ENCODE peak calls at places on chromosomes 5 and 9, in nine cellular contexts. U is mesendoderm; J is Peyer's patch; E is CD8-positive, alpha-beta T cell; H is neural progenitor cell; G is H1; X is neuronal stem cell; L is tibial nerve; T is upper lobe of left lung. A is an unnamed sample. For H3K27me3, the result is how much of the 10 kb centered on the place peaks cover.

GRCh38 chr9:114308361-114308950 is 14.4 kb upstream of the ORM1 start:
- DNase-seq in U (no peak), J (no peak), E (no peak), H (no peak), G (no peak), X (no peak), L (no peak), T (peak), A (peak)

GRCh38 chr5:136510481-136510880 is 145.1 kb upstream of the TRPC7 start:
- DNase-seq in U (no peak), J (no peak), E (no peak), H (no peak), G (no peak), X (no peak), L (no peak), T (no peak), A (no peak)

GRCh38 chr9:38067892-38068615 is 973 bp downstream of the SHB start:
- DNase-seq in U (no peak), J (no peak), E (peak), H (peak), G (no peak), X (no peak), L (no peak), T (no peak), A (no peak)

GRCh38 chr5:145791866-145792265 is 43.3 kb downstream of the PRELID2 start:
- DNase-seq in U (peak), J (no peak), E (no peak), H (no peak), G (no peak), X (no peak), L (no peak), T (no peak), A (no peak)

GRCh38 chr5:111930407-111930806 is 173.4 kb upstream of the NREP start:
- DNase-seq in U (peak), J (no peak), E (no peak), H (no peak), G (no peak), X (no peak), L (no peak), T (no peak), A (no peak)

GRCh38 chr9:129719135-129719534 is 33.7 kb downstream of the PTGES start:
- DNase-seq in U (peak), J (no peak), E (no peak), H (peak), G (no peak), X (no peak), L (no peak), T (no peak), A (no peak)

GRCh38 chr9:121302786-121303185 is 34.8 kb downstream of the GSN start:
- DNase-seq in U (no peak), J (no peak), E (no peak), H (no peak), G (no peak), X (no peak), L (no peak), T (no peak), A (no peak)

GRCh38 chr9:124694394-124695279 is 76.5 kb downstream of the NR6A1 start:
- DNase-seq in U (no peak), J (no peak), E (no peak), H (no peak), G (no peak), X (no peak), L (no peak), T (no peak), A (no peak)

GRCh38 chr5:81393783-81394718 is at the start of gene ACOT12:
- DNase-seq in U (peak), J (peak), E (no peak), H (peak), G (no peak), X (peak), L (no peak), T (no peak), A (no peak)

GRCh38 chr9:108259917-108260675 is 595.7 kb downstream of the ACTL7B start:
- DNase-seq in U (no peak), J (no peak), E (no peak), H (no peak), G (no peak), X (no peak), L (no peak), T (no peak), A (no peak)

GRCh38 chr9:21919377-21920362 is 74.5 kb downstream of the CDKN2A start:
- DNase-seq in U (no peak), J (no peak), E (peak), H (no peak), G (no peak), X (no peak), L (no peak), T (no peak), A (no peak)

GRCh38 chr9:4680178-4680535 is 788 bp downstream of the CDC37L1 start:
- DNase-seq in U (no peak), J (no peak), E (no peak), H (no peak), G (no peak), X (no peak), L (no peak), T (no peak), A (no peak)

GRCh38 chr5:90529939-90530677 is 724 bp upstream of the LYSMD3 start:
- DNase-seq in U (peak), J (no peak), E (peak), H (peak), G (no peak), X (peak), L (peak), T (peak), A (peak)

GRCh38 chr9:133355881-133356357 is 368 bp downstream of the SURF1 start:
- DNase-seq in U (peak), J (peak), E (no peak), H (no peak), G (no peak), X (no peak), L (no peak), T (no peak), A (no peak)

DNA sequence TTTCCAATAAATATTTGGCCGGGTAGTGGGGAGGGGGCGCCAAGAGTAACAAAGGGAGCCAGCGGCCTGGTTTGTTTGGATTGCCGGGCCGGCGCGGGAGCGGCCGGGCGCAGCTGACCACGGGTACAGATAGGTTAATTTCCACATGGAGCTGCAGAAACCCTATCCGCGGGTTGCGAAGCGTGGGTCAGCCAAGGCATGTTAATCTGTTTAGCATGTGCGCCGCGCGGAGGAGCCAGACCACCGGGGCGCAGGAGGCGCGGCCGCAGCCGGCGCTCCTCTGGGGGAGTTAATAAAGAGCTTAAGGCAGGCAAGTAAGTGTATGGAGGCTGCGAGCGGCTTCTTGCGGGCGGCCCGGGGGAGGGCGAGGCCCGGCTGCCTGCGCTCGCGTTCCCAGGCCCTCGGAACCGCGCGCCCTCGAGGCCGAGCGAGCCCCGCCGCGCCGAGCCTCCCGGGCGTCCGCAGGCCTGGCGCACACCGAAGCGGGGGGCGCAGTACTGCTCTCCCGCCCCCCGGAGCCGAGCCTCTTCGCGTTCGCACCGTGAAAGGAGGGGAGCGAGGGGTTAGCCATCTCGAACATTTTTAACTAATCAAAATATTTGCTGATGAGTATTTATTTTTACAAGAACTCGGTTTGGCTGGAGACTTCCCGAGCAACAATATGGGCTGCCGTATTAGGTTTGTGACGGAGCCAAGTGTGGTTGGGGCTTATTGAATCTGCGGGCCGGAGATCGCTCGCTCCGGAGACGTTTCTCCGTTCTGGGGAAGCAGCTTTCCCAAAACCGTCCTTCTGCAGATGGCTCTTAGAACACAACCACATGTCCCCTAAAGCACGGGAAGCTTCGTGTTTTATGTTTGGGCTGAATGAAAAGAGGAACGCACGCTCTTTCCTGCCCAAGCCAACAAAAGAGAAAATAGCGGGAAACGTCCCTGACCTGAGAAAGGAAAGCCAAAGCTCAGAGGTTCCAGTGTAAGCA is 28.9 kb downstream of the FOXD1 start:
- DNase-seq in U (peak), J (no peak), E (no peak), H (peak), G (no peak), X (no peak), L (peak), T (no peak), A (peak)
- H3K4me3 ChIP-seq in U (peak), J (no peak), E (no peak), H (peak), G (peak), X (peak), L (peak), T (no peak), A (peak)

DNA sequence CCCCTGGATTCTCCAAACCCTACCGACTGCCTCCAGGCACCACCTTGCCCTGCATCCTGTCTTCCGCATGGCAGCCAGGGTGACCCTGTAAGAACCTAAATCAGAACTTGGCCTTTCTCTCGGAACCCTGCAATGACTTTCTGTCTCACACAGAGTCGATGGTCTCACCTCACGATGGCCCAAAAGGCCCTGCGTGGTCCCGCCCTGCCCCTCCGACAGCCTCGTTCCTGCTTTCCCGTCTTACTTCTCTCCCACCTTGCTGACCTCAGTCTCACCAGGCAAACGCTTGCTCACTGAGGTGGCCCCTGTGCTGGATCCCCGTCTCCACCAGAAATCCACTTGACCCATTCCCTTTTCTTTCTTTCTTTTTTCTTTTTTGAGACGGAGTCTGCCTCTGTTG is 142.7 kb upstream of the PHYKPL start:
- DNase-seq in U (no peak), J (no peak), E (no peak), H (no peak), G (no peak), X (no peak), L (no peak), T (no peak), A (no peak)
- H3K27me3 ChIP-seq in U (under half), J (under half), E (under half), H (under half), G (under half), X (under half), L (under half), T (under half), A (under half)

DNA sequence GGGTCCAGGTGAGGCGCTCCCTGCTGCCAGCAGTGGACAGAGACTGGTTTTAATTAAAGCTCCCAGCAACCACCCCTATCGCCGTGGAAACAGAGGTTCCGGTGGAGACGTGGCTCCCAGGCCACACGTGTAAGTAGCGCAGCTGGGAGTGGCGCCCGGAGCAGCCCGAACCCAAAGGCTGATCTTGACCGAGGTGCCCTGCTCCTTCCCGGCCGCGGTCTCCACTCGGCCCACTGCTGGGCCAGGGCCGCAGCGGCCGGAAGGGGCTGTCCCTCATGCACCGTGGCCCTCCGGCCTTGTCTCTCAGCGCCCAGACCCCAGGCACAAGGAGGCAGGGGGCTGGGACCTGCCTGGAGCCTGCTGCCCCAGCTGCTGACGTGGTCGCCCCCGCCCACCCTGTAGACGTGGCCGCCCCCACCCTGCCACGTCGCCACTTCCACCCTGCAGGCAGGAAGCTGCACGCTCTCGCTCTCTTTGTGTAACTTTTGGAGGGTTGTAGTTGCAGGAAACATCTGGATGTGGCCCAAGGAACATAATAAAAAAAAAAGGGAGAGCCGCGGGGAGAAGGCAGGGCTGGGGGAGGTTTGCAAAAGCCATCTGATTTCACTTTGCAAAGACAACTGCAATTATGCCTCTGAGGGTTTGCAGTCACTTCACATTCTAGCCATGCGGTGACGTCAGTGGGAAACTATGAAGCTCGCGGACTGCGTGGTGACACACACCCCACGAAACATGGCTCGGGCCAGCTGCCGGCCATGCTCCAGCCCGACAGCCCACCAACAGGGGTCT is 129.9 kb downstream of the RXRA start:
- DNase-seq in U (peak), J (peak), E (peak), H (no peak), G (no peak), X (no peak), L (peak), T (peak), A (peak)
- H3K27ac ChIP-seq in U (no peak), J (peak), E (peak), H (no peak), G (no peak), X (no peak), L (peak), T (peak), A (peak)

DNA sequence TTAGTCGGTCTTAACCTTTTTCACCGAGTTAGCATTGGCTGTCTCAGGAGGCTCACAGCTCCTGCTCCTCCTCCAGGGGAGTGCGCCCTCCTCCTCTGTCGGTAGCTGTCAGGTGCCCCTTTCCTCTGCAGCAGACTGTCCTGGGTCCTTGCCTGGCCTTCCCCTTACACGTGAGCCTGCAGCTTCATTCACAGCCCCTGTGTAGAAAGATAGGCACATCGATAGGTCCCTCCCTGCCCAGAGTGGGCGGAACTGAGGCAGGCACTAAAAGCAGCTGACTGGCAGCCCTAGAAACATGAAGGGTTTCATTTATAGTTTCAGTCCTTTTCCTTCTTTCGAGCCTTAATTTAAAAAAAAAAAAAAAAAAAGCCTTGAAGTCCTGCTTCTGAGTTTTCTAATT is 17.2 kb downstream of the TENT4A start:
- DNase-seq in U (no peak), J (peak), E (no peak), H (no peak), G (no peak), X (no peak), L (no peak), T (no peak), A (no peak)
- H3K4me3 ChIP-seq in U (no peak), J (no peak), E (no peak), H (no peak), G (no peak), X (no peak), L (no peak), T (no peak), A (no peak)

DNA sequence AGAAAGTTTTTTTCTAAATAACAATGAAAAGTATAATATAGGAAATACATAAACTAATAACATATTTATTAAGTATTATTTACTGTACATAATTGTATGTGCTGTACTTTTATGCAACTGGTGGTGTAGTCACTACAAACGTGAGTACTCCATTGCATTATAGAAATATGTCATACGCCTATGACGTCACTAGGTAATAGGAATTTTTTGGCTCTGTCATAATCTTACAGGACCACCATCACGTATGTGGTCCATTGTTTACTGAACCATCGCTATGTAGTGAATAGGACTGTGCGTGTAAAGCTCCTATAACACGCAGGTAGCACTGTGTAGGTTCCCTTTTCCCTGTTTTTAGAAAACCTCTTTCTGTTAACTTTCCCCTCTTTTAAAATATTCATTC is 255.0 kb downstream of the SH3GL2 start:
- DNase-seq in U (no peak), J (no peak), E (no peak), H (no peak), G (no peak), X (no peak), L (no peak), T (no peak), A (no peak)
- H3K27me3 ChIP-seq in U (under half), J (under half), E (under half), H (under half), G (under half), X (under half), L (under half), T (under half), A (under half)

GRCh38 chr9:110935829-110936228 is 102.4 kb downstream of the LPAR1 start:
- DNase-seq in U (no peak), J (no peak), E (no peak), H (no peak), G (no peak), X (no peak), L (no peak), T (no peak), A (peak)
- H3K27ac ChIP-seq in U (no peak), J (no peak), E (no peak), H (no peak), G (no peak), X (no peak), L (no peak), T (no peak), A (peak)